ENCODE peak calls at places on chromosomes 2 and 18, in eight cellular contexts. J is stomach; T is astrocyte of the cerebellum; V is AG09309; C is tibial nerve; G is lower leg skin; D is naive thymus-derived CD4-positive, alpha-beta T cell; O is kidney. E is an unnamed sample.

GRCh38 chr2:42876280-42876840 is 84.0 kb upstream of the HAAO start:
- DNase-seq in J (no peak), T (no peak), V (no peak), C (no peak), G (no peak), D (no peak), O (no peak), E (no peak)

GRCh38 chr2:94870392-94871225 is 621 bp upstream of the TEKT4 start:
- DNase-seq in J (no peak), T (no peak), V (no peak), C (no peak), G (no peak), D (no peak), O (peak), E (no peak)

GRCh38 chr2:44802409-44803099 is 138.9 kb upstream of the SIX3 start:
- DNase-seq in J (peak), T (peak), V (no peak), C (no peak), G (no peak), D (no peak), O (no peak), E (no peak)

GRCh38 chr2:70861774-70862644 is 26.4 kb upstream of the CD207 start:
- DNase-seq in J (peak), T (peak), V (peak), C (peak), G (peak), D (peak), O (peak), E (no peak)

GRCh38 chr2:65370387-65371093 is 61.9 kb downstream of the SPRED2 start:
- DNase-seq in J (no peak), T (no peak), V (no peak), C (peak), G (no peak), D (no peak), O (no peak), E (peak)

GRCh38 chr2:73716518-73717250 is 20.5 kb downstream of the TPRKB start:
- DNase-seq in J (no peak), T (no peak), V (peak), C (no peak), G (no peak), D (no peak), O (no peak), E (no peak)

GRCh38 chr2:159064446-159065301 is 96.2 kb downstream of the TANC1 start:
- DNase-seq in J (no peak), T (no peak), V (peak), C (no peak), G (no peak), D (no peak), O (no peak), E (peak)

GRCh38 chr18:21177742-21178305 is 64.2 kb upstream of the GREB1L start:
- DNase-seq in J (no peak), T (no peak), V (no peak), C (no peak), G (no peak), D (no peak), O (no peak), E (no peak)

GRCh38 chr18:54737986-54738385 is 90.3 kb upstream of the RAB27B start:
- DNase-seq in J (no peak), T (no peak), V (no peak), C (no peak), G (no peak), D (no peak), O (no peak), E (no peak)

GRCh38 chr2:199042660-199043379 is 414.9 kb downstream of the SATB2 start:
- DNase-seq in J (no peak), T (no peak), V (no peak), C (no peak), G (no peak), D (no peak), O (no peak), E (no peak)

GRCh38 chr2:29528891-29529520 is 392.4 kb downstream of the ALK start:
- DNase-seq in J (peak), T (no peak), V (peak), C (no peak), G (no peak), D (no peak), O (peak), E (peak)

GRCh38 chr2:146602856-146603255 is 1242.0 kb upstream of the ACVR2A start:
- DNase-seq in J (no peak), T (no peak), V (no peak), C (no peak), G (no peak), D (no peak), O (no peak), E (no peak)

GRCh38 chr2:17933251-17933650 is 54.8 kb downstream of the KCNS3 start:
- DNase-seq in J (no peak), T (no peak), V (no peak), C (no peak), G (no peak), D (no peak), O (no peak), E (no peak)

GRCh38 chr18:41038071-41038470 is 917.0 kb upstream of the PIK3C3 start:
- DNase-seq in J (no peak), T (no peak), V (no peak), C (no peak), G (no peak), D (no peak), O (no peak), E (no peak)

GRCh38 chr2:11675423-11676112 is 5.6 kb upstream of the NTSR2 start:
- DNase-seq in J (no peak), T (no peak), V (no peak), C (no peak), G (no peak), D (no peak), O (no peak), E (no peak)

GRCh38 chr18:79321625-79322024 is 74.1 kb upstream of the NFATC1 start:
- DNase-seq in J (no peak), T (no peak), V (no peak), C (no peak), G (no peak), D (no peak), O (no peak), E (no peak)

GRCh38 chr2:23385351-23385747 is 370 bp downstream of the KLHL29 start:
- DNase-seq in J (no peak), T (no peak), V (no peak), C (no peak), G (no peak), D (no peak), O (peak), E (no peak)

GRCh38 chr18:3424280-3424890 is 25.6 kb upstream of the TGIF1 start:
- DNase-seq in J (no peak), T (no peak), V (no peak), C (no peak), G (no peak), D (no peak), O (no peak), E (no peak)

GRCh38 chr2:10140841-10141610 is 18.5 kb downstream of the RRM2 start:
- DNase-seq in J (no peak), T (no peak), V (no peak), C (no peak), G (no peak), D (no peak), O (no peak), E (no peak)

GRCh38 chr2:70613510-70613909 is 59.9 kb upstream of the TGFA start:
- DNase-seq in J (no peak), T (no peak), V (no peak), C (no peak), G (no peak), D (no peak), O (no peak), E (no peak)

GRCh38 chr2:112216158-112216557 is 38.7 kb downstream of the ZC3H8 start:
- DNase-seq in J (no peak), T (peak), V (no peak), C (no peak), G (no peak), D (no peak), O (no peak), E (no peak)

GRCh38 chr2:240296104-240296406 is 139.4 kb upstream of the GPC1 start:
- DNase-seq in J (peak), T (no peak), V (no peak), C (peak), G (no peak), D (no peak), O (no peak), E (no peak)

GRCh38 chr2:109282360-109282759 is 153.4 kb downstream of the SH3RF3 start:
- DNase-seq in J (no peak), T (no peak), V (no peak), C (no peak), G (no peak), D (no peak), O (no peak), E (no peak)

GRCh38 chr2:19710230-19710629 is 191.6 kb downstream of the TTC32 start:
- DNase-seq in J (no peak), T (no peak), V (no peak), C (no peak), G (no peak), D (no peak), O (no peak), E (no peak)

GRCh38 chr2:201842131-201842530 is 35.8 kb downstream of the CDK15 start:
- DNase-seq in J (no peak), T (no peak), V (no peak), C (no peak), G (no peak), D (no peak), O (no peak), E (no peak)

GRCh38 chr18:64175432-64175831 is 26.5 kb upstream of the LINC00305 start:
- DNase-seq in J (no peak), T (no peak), V (no peak), C (no peak), G (no peak), D (no peak), O (no peak), E (no peak)

GRCh38 chr2:85601771-85602475 is 575 bp downstream of the TMEM150A start:
- DNase-seq in J (peak), T (no peak), V (no peak), C (no peak), G (peak), D (no peak), O (peak), E (no peak)

GRCh38 chr2:5290911-5291546 is 401.2 kb upstream of the SOX11 start:
- DNase-seq in J (no peak), T (peak), V (no peak), C (no peak), G (no peak), D (no peak), O (no peak), E (no peak)

GRCh38 chr18:38980420-38980819 is 1414.8 kb upstream of the CELF4 start:
- DNase-seq in J (no peak), T (no peak), V (no peak), C (no peak), G (no peak), D (no peak), O (no peak), E (no peak)

GRCh38 chr18:25561923-25562322 is 210.0 kb upstream of the ZNF521 start:
- DNase-seq in J (no peak), T (peak), V (no peak), C (no peak), G (no peak), D (no peak), O (no peak), E (no peak)

GRCh38 chr2:67486041-67486796 is 89.1 kb downstream of the ETAA1 start:
- DNase-seq in J (peak), T (no peak), V (no peak), C (no peak), G (no peak), D (no peak), O (no peak), E (no peak)

GRCh38 chr2:127626175-127626574 is 19.8 kb upstream of the GPR17 start:
- DNase-seq in J (no peak), T (no peak), V (no peak), C (no peak), G (no peak), D (no peak), O (no peak), E (no peak)

GRCh38 chr2:221124542-221125235 is 447.4 kb downstream of the EPHA4 start:
- DNase-seq in J (no peak), T (no peak), V (no peak), C (no peak), G (peak), D (no peak), O (no peak), E (no peak)
- H3K4me3 ChIP-seq in J (no peak), T (no peak), V (no peak), C (no peak), G (no peak), D (no peak), O (no peak), E (no peak)

GRCh38 chr2:191758420-191759199 is 80.7 kb downstream of the NABP1 start:
- DNase-seq in J (peak), T (no peak), V (no peak), C (peak), G (peak), D (peak), O (no peak), E (no peak)
- H3K4me3 ChIP-seq in J (no peak), T (no peak), V (no peak), C (no peak), G (no peak), D (no peak), O (peak), E (no peak)

DNA sequence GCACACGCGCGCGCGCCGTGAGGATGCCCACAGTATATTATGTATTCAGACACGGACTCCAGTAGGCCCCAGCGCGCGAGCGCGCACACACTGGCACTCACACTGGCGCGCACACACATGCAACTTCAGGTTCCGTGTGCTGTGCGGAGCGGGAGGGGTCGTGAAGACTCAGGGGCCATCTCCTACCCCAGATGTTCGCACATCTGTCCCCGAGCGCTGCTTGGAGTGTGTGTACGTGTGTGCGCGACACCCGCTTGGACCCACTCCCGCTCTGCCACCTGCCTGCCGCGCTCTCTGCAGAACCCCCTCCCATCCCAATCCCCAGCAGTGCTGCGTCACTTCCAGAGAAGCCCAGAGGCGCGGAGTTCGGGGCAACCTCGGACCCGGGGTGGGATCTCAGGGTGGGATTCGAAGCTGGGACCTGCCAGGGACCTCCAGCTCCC is 2.6 kb downstream of the NRP2 start:
- DNase-seq in J (no peak), T (no peak), V (no peak), C (no peak), G (no peak), D (no peak), O (peak), E (no peak)
- H3K4me3 ChIP-seq in J (peak), T (peak), V (peak), C (peak), G (peak), D (no peak), O (peak), E (peak)

DNA sequence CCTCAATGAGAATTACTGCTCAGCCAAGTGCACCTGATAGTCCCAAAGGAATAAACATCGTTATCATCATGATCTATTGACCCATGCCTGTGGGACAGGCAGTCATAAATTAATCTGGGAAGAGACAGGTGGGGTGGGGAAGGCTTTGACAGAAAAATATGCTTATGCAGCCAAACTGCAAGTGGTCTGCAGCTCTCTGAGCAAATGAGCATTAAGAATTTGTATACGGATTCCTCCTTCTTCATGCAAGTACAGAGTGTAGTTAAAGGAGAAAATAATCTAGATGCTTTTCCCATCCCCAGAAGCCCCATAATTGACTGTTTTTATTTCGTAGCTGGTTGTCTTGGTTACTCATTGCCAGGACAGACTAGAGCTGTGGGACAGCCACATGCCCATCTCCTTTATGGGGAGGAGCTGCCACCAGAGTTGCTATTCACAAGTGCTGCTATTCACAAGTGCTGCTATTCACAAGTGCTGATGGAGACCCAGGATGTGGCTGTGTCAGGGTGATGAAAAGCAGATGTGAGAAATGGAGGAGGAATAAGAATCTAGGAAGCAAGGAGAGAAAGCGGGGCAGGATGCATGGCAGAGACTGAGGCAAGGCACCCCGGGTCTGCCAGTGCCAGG is 91.2 kb downstream of the MAPRE2 start:
- DNase-seq in J (no peak), T (no peak), V (no peak), C (no peak), G (no peak), D (no peak), O (no peak), E (no peak)
- H3K4me3 ChIP-seq in J (no peak), T (no peak), V (no peak), C (no peak), G (no peak), D (no peak), O (no peak), E (no peak)

DNA sequence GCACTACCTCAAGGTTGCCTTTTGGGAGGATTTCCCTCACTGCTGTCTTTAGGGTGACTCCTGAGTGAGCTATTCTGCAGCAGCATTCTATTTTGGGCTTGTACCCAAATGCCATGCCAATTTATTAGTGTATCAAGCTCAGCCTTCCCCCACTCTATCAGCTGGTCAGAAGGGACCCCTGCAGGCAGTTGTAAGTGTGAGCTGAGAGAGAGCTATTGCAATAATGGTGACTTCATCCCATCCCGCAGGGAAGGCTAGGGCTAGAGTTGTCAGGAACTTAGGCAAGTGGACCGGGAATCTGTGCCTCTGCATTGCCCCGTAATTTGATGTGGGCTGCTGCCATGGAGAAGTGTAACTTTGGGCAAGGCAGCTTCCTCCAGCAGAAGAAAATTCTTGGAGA is 1.8 kb upstream of the CRYGB start:
- DNase-seq in J (no peak), T (no peak), V (no peak), C (no peak), G (no peak), D (no peak), O (no peak), E (no peak)
- H3K4me3 ChIP-seq in J (no peak), T (no peak), V (no peak), C (no peak), G (no peak), D (no peak), O (no peak), E (no peak)

GRCh38 chr2:101362316-101362715 is 25.0 kb downstream of the CREG2 start:
- DNase-seq in J (no peak), T (no peak), V (no peak), C (no peak), G (no peak), D (no peak), O (no peak), E (no peak)
- H3K4me3 ChIP-seq in J (no peak), T (no peak), V (no peak), C (no peak), G (no peak), D (peak), O (no peak), E (no peak)

GRCh38 chr18:75216926-75217303 is 6.3 kb downstream of the TSHZ1 start:
- DNase-seq in J (no peak), T (no peak), V (no peak), C (no peak), G (no peak), D (no peak), O (no peak), E (no peak)

GRCh38 chr18:75215663-75216062 is 5.1 kb downstream of the TSHZ1 start:
- DNase-seq in J (no peak), T (no peak), V (no peak), C (no peak), G (no peak), D (no peak), O (no peak), E (no peak)

GRCh38 chr18:75218064-75218463 is 7.5 kb downstream of the TSHZ1 start:
- DNase-seq in J (no peak), T (no peak), V (no peak), C (no peak), G (no peak), D (no peak), O (no peak), E (no peak)

GRCh38 chr18:75214766-75215515 is 4.3 kb downstream of the TSHZ1 start:
- DNase-seq in J (no peak), T (no peak), V (no peak), C (no peak), G (no peak), D (no peak), O (no peak), E (no peak)

GRCh38 chr18:75216212-75216925 is 5.8 kb downstream of the TSHZ1 start:
- DNase-seq in J (no peak), T (no peak), V (no peak), C (no peak), G (no peak), D (peak), O (no peak), E (no peak)
- H3K4me3 ChIP-seq in J (no peak), T (no peak), V (no peak), C (no peak), G (no peak), D (peak), O (no peak), E (no peak)

DNA sequence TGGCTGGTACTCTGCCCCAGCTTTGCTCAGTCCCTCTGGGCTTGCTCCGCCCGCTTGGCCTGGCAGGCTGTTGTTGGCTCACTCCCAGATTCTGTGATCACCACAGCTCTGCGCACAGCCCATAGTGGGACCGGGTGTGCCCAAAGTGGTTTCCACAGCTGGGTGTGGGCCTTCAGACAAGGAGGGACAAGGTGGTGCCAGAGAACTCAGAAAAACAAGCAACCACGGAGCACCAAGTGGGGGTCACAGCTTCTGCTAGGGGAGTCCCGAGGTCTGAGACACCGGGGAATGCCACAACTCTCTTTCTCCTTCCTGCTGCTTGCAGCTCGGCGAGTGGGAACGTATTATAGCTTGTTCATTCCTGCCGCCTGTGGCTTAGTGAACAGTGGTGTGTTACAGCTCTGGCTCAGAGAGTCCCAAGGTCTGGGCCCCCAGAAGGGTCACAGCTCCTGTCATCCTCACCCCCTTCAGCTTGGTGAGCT is 9.1 kb upstream of the KYNU start:
- DNase-seq in J (peak), T (no peak), V (no peak), C (peak), G (peak), D (no peak), O (peak), E (no peak)
- H3K4me3 ChIP-seq in J (no peak), T (no peak), V (no peak), C (no peak), G (no peak), D (no peak), O (no peak), E (no peak)

DNA sequence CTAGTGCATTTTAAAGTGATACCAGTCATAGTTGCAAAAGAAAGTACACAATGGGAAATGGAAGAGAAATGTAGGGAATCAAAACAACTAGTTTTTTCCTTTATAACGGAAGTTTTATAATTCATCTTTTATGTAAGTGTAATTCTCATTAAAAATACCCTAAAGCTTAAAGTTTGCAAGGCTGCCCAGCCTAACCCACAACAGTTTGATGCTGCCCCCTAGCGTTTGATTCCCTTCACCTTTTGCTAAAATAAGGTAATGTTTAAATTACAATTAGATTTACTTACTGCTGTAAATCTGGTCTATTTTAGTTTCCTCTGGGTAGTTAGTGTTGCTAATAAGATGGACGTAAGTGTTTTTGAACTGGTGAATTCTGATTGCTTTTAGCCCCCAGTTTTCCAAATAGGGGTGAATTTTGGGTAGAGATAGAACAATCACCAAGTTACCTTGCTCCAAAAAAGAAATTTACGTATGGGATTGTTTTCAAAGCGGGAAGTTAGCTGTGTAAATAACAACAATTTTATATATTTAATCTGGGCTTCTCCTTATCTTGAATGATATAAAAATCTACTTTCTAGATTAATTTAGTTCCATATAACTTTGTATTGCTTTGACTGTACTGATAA is 3.4 kb downstream of the SLC39A10 start:
- DNase-seq in J (peak), T (peak), V (peak), C (peak), G (peak), D (peak), O (no peak), E (peak)
- H3K4me3 ChIP-seq in J (no peak), T (no peak), V (no peak), C (no peak), G (no peak), D (peak), O (no peak), E (no peak)

GRCh38 chr18:26756556-26756955 is 109.0 kb downstream of the AQP4 start:
- DNase-seq in J (no peak), T (no peak), V (no peak), C (no peak), G (no peak), D (no peak), O (no peak), E (no peak)
- H3K4me3 ChIP-seq in J (no peak), T (no peak), V (no peak), C (no peak), G (no peak), D (no peak), O (no peak), E (no peak)

E was measured in skeletal muscle cell.